ENCODE peak calls at places on chromosomes 4 and X, in six cellular contexts. One of them, this sample, is unnamed.

GRCh38 chr4:76779740-76780459 is 118.0 kb downstream of the SOWAHB start:
- DNase-seq in H4: peak
- DNase-seq in NCI-H510A treated with DMSO at 0.1 percent for 48 hours: peak
- DNase-seq in left kidney: peak
- DNase-seq in mammary epithelial cell: no peak
- DNase-seq in neural progenitor cell: no peak
- DNase-seq in this sample: no peak

GRCh38 chr4:121096629-121097028 is 24.3 kb upstream of the NDNF start:
- DNase-seq in H4: peak
- DNase-seq in NCI-H510A treated with DMSO at 0.1 percent for 48 hours: peak
- DNase-seq in left kidney: peak
- DNase-seq in mammary epithelial cell: peak
- DNase-seq in neural progenitor cell: peak
- DNase-seq in this sample: peak

GRCh38 chr4:8877780-8878040 is 6.1 kb upstream of the HMX1 start:
- DNase-seq in H4: no peak
- DNase-seq in NCI-H510A treated with DMSO at 0.1 percent for 48 hours: no peak
- DNase-seq in left kidney: no peak
- DNase-seq in mammary epithelial cell: no peak
- DNase-seq in neural progenitor cell: peak
- DNase-seq in this sample: no peak

GRCh38 chr4:82648356-82648755 is 86.6 kb upstream of the TMEM150C start:
- DNase-seq in H4: no peak
- DNase-seq in NCI-H510A treated with DMSO at 0.1 percent for 48 hours: no peak
- DNase-seq in left kidney: no peak
- DNase-seq in mammary epithelial cell: peak
- DNase-seq in neural progenitor cell: no peak
- DNase-seq in this sample: no peak

GRCh38 chr4:158168606-158169005 is 4.2 kb downstream of the GASK1B start:
- DNase-seq in H4: no peak
- DNase-seq in NCI-H510A treated with DMSO at 0.1 percent for 48 hours: no peak
- DNase-seq in left kidney: no peak
- DNase-seq in mammary epithelial cell: peak
- DNase-seq in neural progenitor cell: no peak
- DNase-seq in this sample: no peak

GRCh38 chr4:6595897-6596537 is 21.0 kb downstream of the MAN2B2 start:
- DNase-seq in H4: no peak
- DNase-seq in NCI-H510A treated with DMSO at 0.1 percent for 48 hours: no peak
- DNase-seq in left kidney: no peak
- DNase-seq in mammary epithelial cell: no peak
- DNase-seq in neural progenitor cell: no peak
- DNase-seq in this sample: peak

GRCh38 chr4:26048378-26048882 is 134.4 kb downstream of the SMIM20 start:
- DNase-seq in H4: peak
- DNase-seq in NCI-H510A treated with DMSO at 0.1 percent for 48 hours: no peak
- DNase-seq in left kidney: peak
- DNase-seq in mammary epithelial cell: no peak
- DNase-seq in neural progenitor cell: no peak
- DNase-seq in this sample: peak

GRCh38 chrX:45479835-45480422 is 279.3 kb upstream of the DIPK2B start:
- DNase-seq in H4: peak
- DNase-seq in NCI-H510A treated with DMSO at 0.1 percent for 48 hours: no peak
- DNase-seq in left kidney: no peak
- DNase-seq in mammary epithelial cell: peak
- DNase-seq in neural progenitor cell: no peak
- DNase-seq in this sample: peak

GRCh38 chrX:23369037-23369436 is 34.4 kb downstream of the PTCHD1 start:
- DNase-seq in H4: peak
- DNase-seq in NCI-H510A treated with DMSO at 0.1 percent for 48 hours: no peak
- DNase-seq in left kidney: no peak
- DNase-seq in mammary epithelial cell: no peak
- DNase-seq in neural progenitor cell: no peak
- DNase-seq in this sample: no peak

GRCh38 chrX:151151668-151152267 is 24.6 kb upstream of the GPR50 start:
- DNase-seq in H4: peak
- DNase-seq in NCI-H510A treated with DMSO at 0.1 percent for 48 hours: peak
- DNase-seq in left kidney: peak
- DNase-seq in mammary epithelial cell: peak
- DNase-seq in neural progenitor cell: peak
- DNase-seq in this sample: peak

GRCh38 chr4:165548702-165549101 is 169.9 kb downstream of the CPE start:
- DNase-seq in H4: no peak
- DNase-seq in NCI-H510A treated with DMSO at 0.1 percent for 48 hours: no peak
- DNase-seq in left kidney: no peak
- DNase-seq in mammary epithelial cell: no peak
- DNase-seq in neural progenitor cell: no peak
- DNase-seq in this sample: no peak

GRCh38 chr4:16226816-16227461 is 668 bp upstream of the TAPT1 start:
- DNase-seq in H4: peak
- DNase-seq in NCI-H510A treated with DMSO at 0.1 percent for 48 hours: peak
- DNase-seq in left kidney: peak
- DNase-seq in mammary epithelial cell: peak
- DNase-seq in neural progenitor cell: peak
- DNase-seq in this sample: no peak

GRCh38 chr4:5780831-5781480 is 70.0 kb downstream of the EVC start:
- DNase-seq in H4: no peak
- DNase-seq in NCI-H510A treated with DMSO at 0.1 percent for 48 hours: no peak
- DNase-seq in left kidney: no peak
- DNase-seq in mammary epithelial cell: no peak
- DNase-seq in neural progenitor cell: no peak
- DNase-seq in this sample: peak

GRCh38 chr4:105990933-105991332 is 95.7 kb downstream of the NPNT start:
- DNase-seq in H4: peak
- DNase-seq in NCI-H510A treated with DMSO at 0.1 percent for 48 hours: no peak
- DNase-seq in left kidney: peak
- DNase-seq in mammary epithelial cell: peak
- DNase-seq in neural progenitor cell: no peak
- DNase-seq in this sample: peak

GRCh38 chr4:141391771-141392170 is 171.1 kb downstream of the ZNF330 start:
- DNase-seq in H4: no peak
- DNase-seq in NCI-H510A treated with DMSO at 0.1 percent for 48 hours: peak
- DNase-seq in left kidney: peak
- DNase-seq in mammary epithelial cell: peak
- DNase-seq in neural progenitor cell: no peak
- DNase-seq in this sample: peak

GRCh38 chrX:105645667-105646354 is 176.5 kb upstream of the NRK start:
- DNase-seq in H4: no peak
- DNase-seq in NCI-H510A treated with DMSO at 0.1 percent for 48 hours: no peak
- DNase-seq in left kidney: no peak
- DNase-seq in mammary epithelial cell: peak
- DNase-seq in neural progenitor cell: no peak
- DNase-seq in this sample: peak